ENCODE peak calls at places on chromosomes 12 and 14, in nine cellular contexts. E is cardiac muscle cell; W is transverse colon; J is breast epithelium; C is CD4-positive, alpha-beta memory T cell; K is lower lobe of right lung; B is HepG2; A is IMR-90; R is thyroid gland. X is an unnamed sample. For H3K4me1 and H3K27me3, the result is how much of the 10 kb centered on the place peaks cover.

GRCh38 chr12:95623554-95624170 is 72.4 kb upstream of the USP44 start:
- DNase-seq in C (peak), E (peak), B (peak), W (peak), R (peak), J (peak), A (peak), K (peak), X (no peak)

GRCh38 chr12:4432878-4433820 is 12.5 kb downstream of the FGF6 start:
- DNase-seq in A (no peak), R (no peak), W (no peak), B (no peak), E (no peak), J (no peak), K (no peak), C (no peak), X (no peak)

GRCh38 chr14:81435578-81436295 is 35.6 kb upstream of the STON2 start:
- DNase-seq in E (peak), A (peak), C (peak), R (peak), W (peak), B (peak), J (no peak), K (peak), X (no peak)

GRCh38 chr14:89681086-89682018 is 264.3 kb upstream of the FOXN3 start:
- DNase-seq in A (no peak), E (no peak), R (no peak), J (no peak), B (no peak), W (peak), K (peak), C (no peak), X (peak)

GRCh38 chr12:95593266-95593871 is 42.1 kb upstream of the USP44 start:
- DNase-seq in R (no peak), K (no peak), J (no peak), W (no peak), C (no peak), E (no peak), B (no peak), A (no peak), X (no peak)

GRCh38 chr14:63204407-63205280 is at the start of gene RHOJ:
- DNase-seq in C (no peak), E (peak), R (no peak), A (peak), W (peak), B (no peak), J (peak), K (no peak), X (no peak)

GRCh38 chr14:92323031-92323915 is at the start of gene SLC24A4:
- DNase-seq in W (no peak), J (no peak), C (no peak), K (no peak), E (peak), R (no peak), A (no peak), B (no peak), X (no peak)

GRCh38 chr12:110577717-110578521 is 5.2 kb downstream of the PPTC7 start:
- DNase-seq in K (no peak), C (no peak), E (peak), W (peak), B (no peak), A (peak), R (no peak), J (no peak), X (peak)

GRCh38 chr12:78164154-78164553 is 333.5 kb downstream of the NAV3 start:
- DNase-seq in E (no peak), B (no peak), W (no peak), J (no peak), K (no peak), A (no peak), R (no peak), C (no peak), X (no peak)

GRCh38 chr12:65450610-65451009 is 172.1 kb downstream of the MSRB3 start:
- DNase-seq in A (no peak), W (no peak), K (no peak), C (no peak), E (no peak), B (no peak), R (no peak), J (no peak), X (no peak)

GRCh38 chr14:21526672-21527319 is 650 bp upstream of the SALL2 start:
- DNase-seq in B (no peak), A (no peak), E (no peak), J (no peak), K (no peak), C (no peak), R (peak), W (no peak), X (no peak)

GRCh38 chr12:67151891-67152290 is 117.3 kb upstream of the CAND1 start:
- DNase-seq in J (no peak), K (no peak), E (peak), A (no peak), R (no peak), W (no peak), B (no peak), C (no peak), X (no peak)

GRCh38 chr12:132446535-132447326 is 43.2 kb upstream of the FBRSL1 start:
- DNase-seq in E (no peak), W (no peak), C (no peak), R (no peak), J (no peak), B (no peak), K (no peak), A (no peak), X (no peak)
- H3K4me3 ChIP-seq in E (no peak), W (no peak), C (peak), R (no peak), J (peak), B (no peak), K (peak), A (peak), X (no peak)

GRCh38 chr12:10617868-10618267 is 4.5 kb upstream of the MAGOHB start:
- DNase-seq in E (no peak), A (peak), C (no peak), W (no peak), J (no peak), K (no peak), R (no peak), B (no peak), X (no peak)

GRCh38 chr12:10614056-10614370 is 604 bp upstream of the MAGOHB start:
- DNase-seq in E (no peak), A (no peak), W (no peak), J (no peak), C (no peak), R (no peak), K (no peak), B (no peak), X (no peak)

GRCh38 chr12:10613334-10614055 is at the start of gene MAGOHB:
- DNase-seq in J (peak), A (peak), W (peak), R (peak), B (peak), C (peak), K (peak), E (peak), X (peak)

GRCh38 chr12:10612954-10613333 is 465 bp downstream of the MAGOHB start:
- DNase-seq in K (no peak), E (peak), C (no peak), B (no peak), J (no peak), R (no peak), W (no peak), A (no peak), X (no peak)

GRCh38 chr12:10615532-10615931 is 2.1 kb upstream of the MAGOHB start:
- DNase-seq in A (no peak), E (no peak), B (no peak), R (no peak), J (no peak), K (no peak), W (no peak), C (no peak), X (no peak)
- H3K4me1 ChIP-seq in A (under half), E (under half), B (under half), R (under half), J (under half), K (under half), W (under half), C (under half), X (under half)

DNA sequence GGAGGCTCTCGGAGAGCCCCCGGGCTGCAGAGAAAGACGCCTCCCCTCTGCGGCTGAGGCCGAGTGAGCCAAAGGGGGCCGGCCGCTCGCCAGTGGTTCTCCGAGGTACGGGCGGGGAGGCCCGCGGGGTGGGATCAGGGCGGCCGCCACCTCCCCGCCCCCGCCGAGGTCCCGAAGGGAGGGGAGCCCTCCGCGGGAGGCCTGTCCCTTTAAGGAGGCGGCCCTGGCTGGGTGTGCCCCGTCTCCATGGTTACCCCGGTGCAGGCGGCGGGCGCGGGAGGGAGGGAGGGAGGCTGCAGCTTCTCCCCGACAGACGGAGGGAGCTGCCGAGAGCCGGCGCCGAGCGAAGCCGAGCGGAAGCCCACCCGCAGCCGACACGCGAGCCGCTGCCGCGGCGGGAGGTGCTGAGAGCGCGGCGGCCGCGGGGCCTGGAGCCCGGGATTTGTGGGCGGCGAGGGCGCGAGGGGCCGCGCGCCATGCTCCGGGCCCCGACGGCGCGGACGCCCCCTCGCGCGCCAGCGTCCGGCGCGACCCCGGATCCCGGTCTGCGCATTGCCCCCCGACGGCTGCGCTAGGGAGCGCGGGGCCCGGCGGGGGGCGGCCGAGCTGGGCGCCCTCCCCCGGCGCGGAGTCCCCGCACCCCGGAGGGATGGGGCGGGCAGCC is at the start of gene KCNH3:
- DNase-seq in K (peak), C (peak), R (peak), B (no peak), E (peak), W (peak), J (peak), A (peak), X (peak)
- H3K27me3 ChIP-seq in K (half or more), C (under half), R (under half), B (under half), E (half or more), W (half or more), J (under half), A (half or more), X (under half)

GRCh38 chr12:122643207-122643805 is 59.9 kb downstream of the HCAR2 start:
- DNase-seq in E (peak), K (no peak), J (no peak), B (peak), W (no peak), A (no peak), R (no peak), C (no peak), X (no peak)

GRCh38 chr12:122651520-122652224 is 51.5 kb downstream of the HCAR2 start:
- DNase-seq in W (no peak), K (no peak), C (no peak), R (no peak), E (no peak), B (no peak), A (no peak), J (no peak), X (no peak)

GRCh38 chr12:122641976-122642375 is 61.2 kb downstream of the HCAR2 start:
- DNase-seq in E (peak), J (no peak), B (no peak), A (peak), R (no peak), C (no peak), W (no peak), K (no peak), X (no peak)

DNA sequence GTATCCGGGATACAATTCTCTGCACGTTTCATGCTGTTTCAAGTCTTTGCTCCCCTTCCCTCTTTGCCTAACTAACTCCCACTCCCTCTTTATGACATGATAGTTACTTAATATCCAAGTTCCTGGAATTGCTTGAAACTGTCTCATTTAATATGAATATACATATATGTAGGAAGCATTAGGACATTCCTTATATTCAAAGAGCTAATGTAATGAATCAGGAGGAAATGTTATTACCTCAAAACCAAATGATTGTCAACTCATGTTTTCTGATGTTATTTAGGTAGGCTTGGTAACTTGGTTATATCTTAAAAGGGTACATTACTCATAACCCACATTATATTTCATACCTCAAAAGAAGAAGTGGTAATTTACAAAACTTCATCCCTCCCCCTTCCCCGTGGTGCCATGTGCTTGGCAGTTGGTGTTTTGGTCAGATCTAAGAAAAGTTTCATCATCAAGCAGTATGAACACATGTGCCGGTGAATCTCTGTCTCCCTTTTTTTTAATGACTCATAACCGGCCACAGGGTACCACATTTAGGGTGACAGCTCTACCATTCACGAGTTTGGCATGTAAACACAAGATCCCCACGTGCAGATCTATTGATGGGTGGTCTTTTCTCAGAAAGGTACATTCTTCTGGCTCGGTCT is 56.5 kb downstream of the HCAR2 start:
- DNase-seq in K (no peak), E (peak), R (no peak), A (peak), C (peak), W (no peak), J (no peak), B (no peak), X (peak)
- H3K4me3 ChIP-seq in K (peak), E (no peak), R (no peak), A (no peak), C (no peak), W (no peak), J (no peak), B (no peak), X (peak)

GRCh38 chr12:75489613-75490210 is 9.2 kb downstream of the GLIPR1 start:
- DNase-seq in C (no peak), R (no peak), B (no peak), K (no peak), A (peak), E (peak), J (no peak), W (no peak), X (no peak)
- H3K4me1 ChIP-seq in C (half or more), R (under half), B (under half), K (under half), A (under half), E (under half), J (under half), W (under half), X (under half)

GRCh38 chr12:114396869-114397719 is 8.8 kb downstream of the TBX5 start:
- DNase-seq in B (no peak), R (no peak), A (peak), W (no peak), K (no peak), C (no peak), E (no peak), J (no peak), X (no peak)
- H3K27me3 ChIP-seq in B (under half), R (under half), A (under half), W (half or more), K (half or more), C (under half), E (half or more), J (under half), X (under half)

DNA sequence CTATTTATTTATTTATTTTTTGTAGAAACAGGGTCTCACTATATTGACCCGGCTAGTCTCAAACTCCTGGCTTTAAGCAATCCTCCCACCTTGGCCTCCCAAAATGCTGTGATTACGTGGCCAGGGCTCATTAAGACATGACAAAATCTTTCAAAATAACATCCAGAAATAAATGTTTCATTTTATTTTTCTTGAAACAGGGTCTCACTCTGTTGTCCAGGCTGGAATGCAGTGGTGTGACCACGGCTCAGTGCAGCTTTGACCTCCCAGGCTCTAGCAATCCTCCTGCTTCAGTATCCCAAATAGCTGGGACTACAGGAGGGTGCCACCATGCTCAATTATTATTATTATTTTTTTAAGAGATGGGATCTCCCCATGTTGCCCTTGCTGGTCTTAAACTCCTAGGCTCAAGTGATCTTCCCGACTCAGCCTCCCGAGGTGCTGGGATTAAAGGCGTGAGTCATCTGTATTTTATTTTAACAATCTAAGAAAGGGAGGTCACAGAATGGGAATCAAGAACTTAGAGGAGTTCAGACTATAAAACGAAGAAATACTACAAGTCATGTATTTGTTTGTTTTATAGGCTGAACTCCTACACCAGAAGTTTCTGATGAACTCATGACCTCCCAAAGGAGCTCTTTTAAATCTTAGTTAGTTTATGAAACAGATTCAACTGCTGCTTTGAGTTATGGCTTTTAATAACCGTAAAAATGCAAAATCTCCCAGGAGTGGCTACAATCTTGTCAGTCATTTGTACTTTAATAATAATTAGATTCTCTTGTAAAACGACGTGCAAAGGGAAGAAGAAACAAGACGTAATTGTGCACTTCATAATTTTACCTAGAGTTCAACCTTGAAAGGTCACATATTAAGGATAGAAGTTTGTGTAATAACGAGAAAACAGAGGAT is 2.1 kb upstream of the TMEM263 start:
- DNase-seq in E (no peak), B (no peak), K (no peak), J (no peak), W (no peak), A (peak), C (no peak), R (no peak), X (no peak)
- H3K4me3 ChIP-seq in E (peak), B (no peak), K (no peak), J (no peak), W (no peak), A (no peak), C (no peak), R (no peak), X (peak)